ENCODE peak calls at places on chromosomes 12 and 14, in five cellular contexts. S, T, J, V and E are unnamed samples.

GRCh38 chr12:108565976-108566375 is 3.6 kb downstream of the ISCU start:
- DNase-seq in S (peak), V (peak), T (peak), J (peak), E (peak)

GRCh38 chr12:46825526-46826414 is at the start of gene SLC38A4:
- DNase-seq in T (no peak), J (no peak), V (no peak), S (peak), E (no peak)

GRCh38 chr14:63438065-63438757 is 105.0 kb downstream of the PPP2R5E start:
- DNase-seq in S (peak), V (peak), T (peak), J (peak), E (peak)

GRCh38 chr14:33848706-33849454 is 102.0 kb downstream of the EGLN3 start:
- DNase-seq in T (peak), J (peak), S (peak), V (no peak), E (no peak)

GRCh38 chr12:100576311-100577036 is 3.0 kb downstream of the GAS2L3 start:
- DNase-seq in S (peak), J (no peak), V (no peak), T (peak), E (no peak)

GRCh38 chr12:45789025-45789424 is 59.5 kb downstream of the ARID2 start:
- DNase-seq in S (peak), T (peak), J (no peak), V (no peak), E (no peak)

GRCh38 chr14:77470192-77470870 is 12.4 kb downstream of the AHSA1 start:
- DNase-seq in V (no peak), J (no peak), S (no peak), T (no peak), E (no peak)

GRCh38 chr14:97025722-97026121 is 228.5 kb downstream of the VRK1 start:
- DNase-seq in S (no peak), J (no peak), T (no peak), V (no peak), E (no peak)

GRCh38 chr14:80634106-80634758 is 307.3 kb downstream of the CEP128 start:
- DNase-seq in J (no peak), T (no peak), S (no peak), V (no peak), E (no peak)

GRCh38 chr12:51381226-51382079 is 9.8 kb downstream of the GALNT6 start:
- DNase-seq in V (no peak), S (peak), J (no peak), T (no peak), E (no peak)

GRCh38 chr14:102898776-102899515 is 23.5 kb upstream of the AMN start:
- DNase-seq in T (no peak), V (no peak), S (no peak), J (no peak), E (no peak)

GRCh38 chr12:124904306-124905098 is 9.9 kb downstream of the UBC start:
- DNase-seq in V (peak), S (peak), J (peak), T (peak), E (no peak)
- H3K4me3 ChIP-seq in V (no peak), S (no peak), J (no peak), T (no peak), E (no peak)

GRCh38 chr12:26370098-26370497 is 174.7 kb downstream of the SSPN start:
- DNase-seq in J (no peak), S (no peak), V (no peak), T (no peak), E (no peak)
- H3K4me3 ChIP-seq in J (no peak), S (no peak), V (no peak), T (no peak), E (no peak)

GRCh38 chr14:100826371-100827139 is 637 bp downstream of the MEG3 start:
- DNase-seq in S (no peak), T (no peak), J (no peak), V (no peak), E (no peak)

GRCh38 chr14:100824156-100824555 is 1.8 kb upstream of the MEG3 start:
- DNase-seq in V (no peak), S (peak), J (peak), T (no peak), E (no peak)

GRCh38 chr14:100824946-100825690 is 800 bp upstream of the MEG3 start:
- DNase-seq in J (no peak), S (no peak), T (no peak), V (no peak), E (no peak)

GRCh38 chr14:100827140-100827517 is 1.2 kb downstream of the MEG3 start:
- DNase-seq in T (no peak), S (peak), V (no peak), J (no peak), E (no peak)

DNA sequence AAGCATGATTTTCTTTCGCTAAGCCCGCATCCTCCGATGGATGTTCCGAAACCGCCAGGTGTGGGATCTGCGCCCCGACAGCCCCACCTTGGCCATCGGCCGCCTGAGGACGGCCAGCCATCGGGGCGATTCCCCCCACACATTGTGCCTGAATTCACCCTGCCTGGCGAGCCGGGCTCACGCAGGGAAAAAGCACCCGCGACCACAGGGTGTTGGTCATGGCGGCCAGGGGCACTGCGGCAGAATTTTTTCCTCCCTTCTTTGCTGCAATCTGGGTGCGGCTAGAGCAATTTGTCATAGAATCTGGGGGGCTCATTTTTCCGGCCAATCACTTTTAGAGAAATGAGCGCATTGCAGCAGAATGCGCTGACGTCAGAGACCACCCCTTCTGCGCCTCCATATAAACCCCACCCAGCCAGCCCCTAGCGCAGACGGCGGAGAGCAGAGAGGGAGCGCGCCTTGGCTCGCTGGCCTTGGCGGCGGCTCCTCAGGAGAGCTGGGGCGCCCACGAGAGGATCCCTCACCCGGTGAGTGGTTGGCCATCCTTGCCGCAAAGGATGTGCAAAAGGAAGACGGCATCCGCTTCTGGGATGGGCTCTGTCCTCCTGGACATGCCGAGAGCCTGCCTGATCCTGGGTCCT is at the start of gene MEG3:
- DNase-seq in T (peak), S (peak), V (no peak), J (peak), E (no peak)
- H3K4me3 ChIP-seq in T (peak), S (peak), V (peak), J (peak), E (no peak)

GRCh38 chr12:124621296-124621660 is 53.9 kb upstream of the NCOR2 start:
- DNase-seq in V (peak), T (no peak), S (peak), J (peak), E (no peak)
- H3K4me3 ChIP-seq in V (no peak), T (no peak), S (no peak), J (no peak), E (no peak)

GRCh38 chr14:95703341-95703740 is 10.6 kb downstream of the TCL1A start:
- DNase-seq in T (no peak), J (no peak), S (no peak), V (no peak), E (no peak)
- H3K4me3 ChIP-seq in T (no peak), J (no peak), S (no peak), V (no peak), E (no peak)